ENCODE peak calls at places on chromosomes 2 and 18, in seven cellular contexts. One of them, this sample, is unnamed.

GRCh38 chr18:75475228-75475627 is 47.7 kb upstream of the SMIM21 start:
- DNase-seq in H1: no peak
- DNase-seq in GM12878: no peak
- DNase-seq in HepG2: no peak
- DNase-seq in A549: no peak
- DNase-seq in K562: no peak
- DNase-seq in HCT116: no peak
- DNase-seq in this sample: peak; percentile 94

GRCh38 chr2:148756292-148756975 is 111.9 kb downstream of the EPC2 start:
- DNase-seq in H1: no peak
- DNase-seq in GM12878: no peak
- DNase-seq in HepG2: peak; percentile 50
- DNase-seq in A549: no peak
- DNase-seq in K562: no peak
- DNase-seq in HCT116: no peak
- DNase-seq in this sample: peak; percentile 92

GRCh38 chr2:54966837-54967236 is 83.4 kb downstream of the RTN4 start:
- DNase-seq in H1: no peak
- DNase-seq in GM12878: no peak
- DNase-seq in HepG2: no peak
- DNase-seq in A549: no peak
- DNase-seq in K562: no peak
- DNase-seq in HCT116: no peak
- DNase-seq in this sample: no peak

GRCh38 chr2:210421916-210422315 is 54.6 kb downstream of the LANCL1 start:
- DNase-seq in H1: no peak
- DNase-seq in GM12878: no peak
- DNase-seq in HepG2: peak; percentile 9
- DNase-seq in A549: no peak
- DNase-seq in K562: no peak
- DNase-seq in HCT116: no peak
- DNase-seq in this sample: peak; percentile 16

GRCh38 chr18:2971741-2972552 is 41.0 kb downstream of the LPIN2 start:
- DNase-seq in H1: no peak
- DNase-seq in GM12878: peak; percentile 90
- DNase-seq in HepG2: no peak
- DNase-seq in A549: no peak
- DNase-seq in K562: no peak
- DNase-seq in HCT116: no peak
- DNase-seq in this sample: no peak

GRCh38 chr2:15939854-15940660 is at the start of gene MYCN:
- DNase-seq in H1: peak; percentile 74
- DNase-seq in GM12878: no peak
- DNase-seq in HepG2: peak; percentile 41
- DNase-seq in A549: peak; percentile 44
- DNase-seq in K562: peak; percentile 12
- DNase-seq in HCT116: no peak
- DNase-seq in this sample: no peak

GRCh38 chr2:159108178-159108893 is 139.9 kb downstream of the TANC1 start:
- DNase-seq in H1: no peak
- DNase-seq in GM12878: no peak
- DNase-seq in HepG2: no peak
- DNase-seq in A549: no peak
- DNase-seq in K562: no peak
- DNase-seq in HCT116: no peak
- DNase-seq in this sample: no peak

GRCh38 chr18:48053881-48054586 is 123.6 kb upstream of the SMAD2 start:
- DNase-seq in H1: no peak
- DNase-seq in GM12878: no peak
- DNase-seq in HepG2: no peak
- DNase-seq in A549: no peak
- DNase-seq in K562: peak; percentile 19
- DNase-seq in HCT116: no peak
- DNase-seq in this sample: no peak

GRCh38 chr2:135844285-135844985 is 7.5 kb upstream of the LCT start:
- DNase-seq in H1: no peak
- DNase-seq in GM12878: no peak
- DNase-seq in HepG2: no peak
- DNase-seq in A549: no peak
- DNase-seq in K562: no peak
- DNase-seq in HCT116: no peak
- DNase-seq in this sample: no peak

GRCh38 chr2:235255716-235256115 is 238.1 kb upstream of the AGAP1 start:
- DNase-seq in H1: no peak
- DNase-seq in GM12878: no peak
- DNase-seq in HepG2: no peak
- DNase-seq in A549: no peak
- DNase-seq in K562: no peak
- DNase-seq in HCT116: no peak
- DNase-seq in this sample: no peak

GRCh38 chr18:55239764-55240163 is 280.5 kb upstream of the CCDC68 start:
- DNase-seq in H1: no peak
- DNase-seq in GM12878: no peak
- DNase-seq in HepG2: no peak
- DNase-seq in A549: no peak
- DNase-seq in K562: no peak
- DNase-seq in HCT116: no peak
- DNase-seq in this sample: no peak

GRCh38 chr2:40300391-40300790 is 151.5 kb downstream of the SLC8A1 start:
- DNase-seq in H1: no peak
- DNase-seq in GM12878: no peak
- DNase-seq in HepG2: no peak
- DNase-seq in A549: no peak
- DNase-seq in K562: no peak
- DNase-seq in HCT116: no peak
- DNase-seq in this sample: no peak

GRCh38 chr18:48660346-48661228 is 121.8 kb downstream of the CTIF start:
- DNase-seq in H1: no peak
- DNase-seq in GM12878: no peak
- DNase-seq in HepG2: no peak
- DNase-seq in A549: no peak
- DNase-seq in K562: no peak
- DNase-seq in HCT116: no peak
- DNase-seq in this sample: no peak

GRCh38 chr2:61978522-61978921 is 73.0 kb downstream of the COMMD1 start:
- DNase-seq in H1: no peak
- DNase-seq in GM12878: peak; percentile 45
- DNase-seq in HepG2: peak; percentile 18
- DNase-seq in A549: no peak
- DNase-seq in K562: peak; percentile 23
- DNase-seq in HCT116: no peak
- DNase-seq in this sample: no peak

GRCh38 chr2:37829202-37829601 is 95.9 kb upstream of the RMDN2 start:
- DNase-seq in H1: no peak
- DNase-seq in GM12878: no peak
- DNase-seq in HepG2: no peak
- DNase-seq in A549: no peak
- DNase-seq in K562: no peak
- DNase-seq in HCT116: no peak
- DNase-seq in this sample: peak; percentile 98

GRCh38 chr2:149573760-149574159 is 13.8 kb downstream of the MMADHC start:
- DNase-seq in H1: no peak
- DNase-seq in GM12878: no peak
- DNase-seq in HepG2: no peak
- DNase-seq in A549: no peak
- DNase-seq in K562: no peak
- DNase-seq in HCT116: no peak
- DNase-seq in this sample: peak; percentile 48

GRCh38 chr2:16301961-16302360 is 361.6 kb downstream of the MYCN start:
- DNase-seq in H1: no peak
- DNase-seq in GM12878: no peak
- DNase-seq in HepG2: no peak
- DNase-seq in A549: no peak
- DNase-seq in K562: no peak
- DNase-seq in HCT116: no peak
- DNase-seq in this sample: no peak

GRCh38 chr2:234289789-234290188 is 207.1 kb downstream of the ARL4C start:
- DNase-seq in H1: no peak
- DNase-seq in GM12878: no peak
- DNase-seq in HepG2: no peak
- DNase-seq in A549: peak; percentile 55
- DNase-seq in K562: no peak
- DNase-seq in HCT116: peak; percentile 57
- DNase-seq in this sample: peak; percentile 88

GRCh38 chr2:173865976-173866857 is 99.0 kb downstream of the SP3 start:
- DNase-seq in H1: no peak
- DNase-seq in GM12878: no peak
- DNase-seq in HepG2: no peak
- DNase-seq in A549: no peak
- DNase-seq in K562: no peak
- DNase-seq in HCT116: no peak
- DNase-seq in this sample: no peak

GRCh38 chr2:63992061-63992685 is 27.1 kb downstream of the VPS54 start:
- DNase-seq in H1: no peak
- DNase-seq in GM12878: no peak
- DNase-seq in HepG2: no peak
- DNase-seq in A549: no peak
- DNase-seq in K562: no peak
- DNase-seq in HCT116: no peak
- DNase-seq in this sample: no peak

GRCh38 chr2:13353083-13353482 is 636.3 kb downstream of the TRIB2 start:
- DNase-seq in H1: no peak
- DNase-seq in GM12878: no peak
- DNase-seq in HepG2: no peak
- DNase-seq in A549: no peak
- DNase-seq in K562: no peak
- DNase-seq in HCT116: no peak
- DNase-seq in this sample: no peak
- TF ChIP-seq CEBPB in H1: no peak
- TF ChIP-seq CEBPB in GM12878: no peak
- TF ChIP-seq CEBPB in HepG2: no peak
- TF ChIP-seq CEBPB in A549: no peak
- TF ChIP-seq CEBPB in K562: no peak
- TF ChIP-seq CEBPB in HCT116: no peak
- TF ChIP-seq CEBPB in this sample: no peak

GRCh38 chr2:170159060-170159459 is 18.9 kb upstream of the MYO3B start:
- DNase-seq in H1: no peak
- DNase-seq in GM12878: no peak
- DNase-seq in HepG2: no peak
- DNase-seq in A549: no peak
- DNase-seq in K562: no peak
- DNase-seq in HCT116: no peak
- DNase-seq in this sample: no peak

GRCh38 chr2:170155723-170156253 is 22.2 kb upstream of the MYO3B start:
- DNase-seq in H1: no peak
- DNase-seq in GM12878: no peak
- DNase-seq in HepG2: no peak
- DNase-seq in A549: no peak
- DNase-seq in K562: no peak
- DNase-seq in HCT116: no peak
- DNase-seq in this sample: no peak

GRCh38 chr2:170156592-170156991 is 21.4 kb upstream of the MYO3B start:
- DNase-seq in H1: no peak
- DNase-seq in GM12878: no peak
- DNase-seq in HepG2: no peak
- DNase-seq in A549: no peak
- DNase-seq in K562: no peak
- DNase-seq in HCT116: no peak
- DNase-seq in this sample: peak; percentile 16

GRCh38 chr2:170155022-170155722 is 22.8 kb upstream of the MYO3B start:
- DNase-seq in H1: no peak
- DNase-seq in GM12878: no peak
- DNase-seq in HepG2: no peak
- DNase-seq in A549: no peak
- DNase-seq in K562: peak; percentile 78
- DNase-seq in HCT116: no peak
- DNase-seq in this sample: peak; percentile 60

GRCh38 chr2:170157025-170157684 is 20.8 kb upstream of the MYO3B start:
- DNase-seq in H1: no peak
- DNase-seq in GM12878: no peak
- DNase-seq in HepG2: peak; percentile 77
- DNase-seq in A549: peak; percentile 21
- DNase-seq in K562: no peak
- DNase-seq in HCT116: no peak
- DNase-seq in this sample: peak; percentile 86
- TF ChIP-seq CEBPB in H1: no peak
- TF ChIP-seq CEBPB in GM12878: no peak
- TF ChIP-seq CEBPB in HepG2: no peak
- TF ChIP-seq CEBPB in A549: peak; percentile 32
- TF ChIP-seq CEBPB in K562: no peak
- TF ChIP-seq CEBPB in HCT116: no peak
- TF ChIP-seq CEBPB in this sample: no peak

DNA sequence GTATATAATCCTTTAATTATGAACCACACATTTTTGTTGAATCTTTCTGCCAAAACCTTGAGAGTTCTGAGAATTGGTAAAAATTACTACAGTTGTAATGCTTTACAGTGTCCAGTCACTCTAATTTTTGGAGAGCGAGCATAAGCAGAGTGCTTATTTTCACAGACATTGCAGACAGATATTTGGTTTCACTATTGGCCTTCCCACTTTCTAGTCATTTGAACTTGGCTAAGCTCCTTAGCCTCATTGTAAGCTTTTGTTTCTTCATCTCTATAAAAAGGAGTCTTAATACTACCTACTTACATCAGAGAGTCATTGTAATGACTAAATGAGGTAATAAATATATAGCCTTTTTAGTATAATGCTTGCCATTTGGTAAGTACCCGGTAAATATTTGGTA is 80.4 kb downstream of the LCLAT1 start:
- DNase-seq in H1: no peak
- DNase-seq in GM12878: no peak
- DNase-seq in HepG2: no peak
- DNase-seq in A549: no peak
- DNase-seq in K562: no peak
- DNase-seq in HCT116: no peak
- DNase-seq in this sample: peak; percentile 70
- TF ChIP-seq CEBPB in H1: no peak
- TF ChIP-seq CEBPB in GM12878: no peak
- TF ChIP-seq CEBPB in HepG2: no peak
- TF ChIP-seq CEBPB in A549: no peak
- TF ChIP-seq CEBPB in K562: no peak
- TF ChIP-seq CEBPB in HCT116: no peak
- TF ChIP-seq CEBPB in this sample: no peak

DNA sequence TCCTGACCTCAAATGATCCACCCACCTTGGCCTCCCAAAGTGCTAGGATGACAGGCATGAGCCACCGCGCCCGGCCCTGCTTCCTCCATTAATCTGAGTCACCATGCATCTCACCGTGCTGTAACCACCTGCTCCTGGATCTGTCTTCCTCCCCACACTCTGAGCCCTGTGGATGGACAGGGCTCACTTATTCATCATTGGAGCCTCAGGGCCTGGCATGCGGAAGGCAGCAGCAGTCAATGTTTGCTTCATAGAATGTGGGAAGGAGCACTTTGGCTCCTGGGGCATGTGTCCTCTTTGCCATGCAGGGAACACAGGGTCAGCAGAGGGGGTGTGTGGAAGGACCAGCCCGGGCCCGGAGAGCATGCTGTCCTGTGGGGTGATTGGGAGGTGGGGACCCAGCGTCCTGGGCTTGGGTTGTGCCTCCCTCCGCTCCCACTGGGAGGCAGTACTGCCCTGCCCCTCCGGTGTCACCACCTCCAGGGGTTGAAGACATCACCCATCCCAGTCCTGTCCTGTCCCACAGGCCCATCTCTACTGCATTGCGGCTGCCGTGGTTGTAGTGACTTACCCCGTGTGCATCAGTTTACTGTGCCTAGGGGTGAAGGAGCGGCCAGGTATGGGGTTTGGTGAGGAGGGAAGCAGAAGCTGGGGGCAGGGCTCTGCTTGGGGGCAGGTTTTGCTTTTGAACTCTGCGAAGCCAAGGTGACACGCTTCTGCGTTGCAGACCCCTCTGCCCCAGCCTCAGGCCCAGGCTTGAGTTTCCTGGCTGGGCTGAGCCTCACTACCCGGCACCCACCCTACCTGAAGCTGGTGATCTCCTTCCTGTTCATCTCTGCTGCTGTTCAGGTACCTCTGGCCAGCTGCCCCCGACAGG is 11.5 kb downstream of the MFSD2B start:
- DNase-seq in H1: peak; percentile 43
- DNase-seq in GM12878: no peak
- DNase-seq in HepG2: peak; percentile 61
- DNase-seq in A549: peak; percentile 35
- DNase-seq in K562: peak; percentile 72
- DNase-seq in HCT116: no peak
- DNase-seq in this sample: no peak
- TF ChIP-seq CEBPB in H1: no peak
- TF ChIP-seq CEBPB in GM12878: no peak
- TF ChIP-seq CEBPB in HepG2: no peak
- TF ChIP-seq CEBPB in A549: no peak
- TF ChIP-seq CEBPB in K562: no peak
- TF ChIP-seq CEBPB in HCT116: no peak
- TF ChIP-seq CEBPB in this sample: no peak

This sample was measured in IMR-90.